ENCODE peak calls at places on chromosomes 3 and 15, in ten cellular contexts. One of them, this sample, is unnamed.

GRCh38 chr3:120028271-120029047 is 65.8 kb downstream of the GSK3B start:
- DNase-seq in lower lobe of right lung: no peak
- DNase-seq in heart left ventricle: no peak
- DNase-seq in fibroblast of mammary gland: no peak
- DNase-seq in testis: no peak
- DNase-seq in tibial nerve: no peak
- DNase-seq in spleen: no peak
- DNase-seq in endothelial cell of umbilical vein: no peak
- DNase-seq in choroid plexus epithelial cell: no peak
- DNase-seq in OCI-LY7: no peak
- DNase-seq in this sample: no peak

GRCh38 chr15:58537480-58537879 is 105.7 kb downstream of the LIPC start:
- DNase-seq in lower lobe of right lung: no peak
- DNase-seq in heart left ventricle: no peak
- DNase-seq in fibroblast of mammary gland: no peak
- DNase-seq in testis: no peak
- DNase-seq in tibial nerve: no peak
- DNase-seq in spleen: no peak
- DNase-seq in endothelial cell of umbilical vein: no peak
- DNase-seq in choroid plexus epithelial cell: no peak
- DNase-seq in OCI-LY7: no peak
- DNase-seq in this sample: no peak

GRCh38 chr3:157119369-157119951 is 40.5 kb downstream of the CCNL1 start:
- DNase-seq in lower lobe of right lung: no peak
- DNase-seq in heart left ventricle: no peak
- DNase-seq in fibroblast of mammary gland: no peak
- DNase-seq in testis: peak; percentile 25
- DNase-seq in tibial nerve: no peak
- DNase-seq in spleen: no peak
- DNase-seq in endothelial cell of umbilical vein: no peak
- DNase-seq in choroid plexus epithelial cell: no peak
- DNase-seq in OCI-LY7: no peak
- DNase-seq in this sample: no peak

GRCh38 chr3:134483195-134483890 is 2.4 kb downstream of the ANAPC13 start:
- DNase-seq in lower lobe of right lung: no peak
- DNase-seq in heart left ventricle: no peak
- DNase-seq in fibroblast of mammary gland: peak; percentile 84
- DNase-seq in testis: no peak
- DNase-seq in tibial nerve: no peak
- DNase-seq in spleen: no peak
- DNase-seq in endothelial cell of umbilical vein: peak; percentile 89
- DNase-seq in choroid plexus epithelial cell: peak; percentile 72
- DNase-seq in OCI-LY7: no peak
- DNase-seq in this sample: peak; percentile 86

GRCh38 chr3:109553573-109554371 is 216.4 kb upstream of the DPPA4 start:
- DNase-seq in lower lobe of right lung: no peak
- DNase-seq in heart left ventricle: no peak
- DNase-seq in fibroblast of mammary gland: no peak
- DNase-seq in testis: no peak
- DNase-seq in tibial nerve: no peak
- DNase-seq in spleen: no peak
- DNase-seq in endothelial cell of umbilical vein: no peak
- DNase-seq in choroid plexus epithelial cell: peak; percentile 1
- DNase-seq in OCI-LY7: no peak
- DNase-seq in this sample: peak; percentile 15

GRCh38 chr3:178986456-178986855 is 85.2 kb downstream of the ZMAT3 start:
- DNase-seq in lower lobe of right lung: no peak
- DNase-seq in heart left ventricle: no peak
- DNase-seq in fibroblast of mammary gland: no peak
- DNase-seq in testis: no peak
- DNase-seq in tibial nerve: no peak
- DNase-seq in spleen: no peak
- DNase-seq in endothelial cell of umbilical vein: no peak
- DNase-seq in choroid plexus epithelial cell: no peak
- DNase-seq in OCI-LY7: no peak
- DNase-seq in this sample: no peak

GRCh38 chr15:93862791-93863190 is 368.6 kb upstream of the MCTP2 start:
- DNase-seq in lower lobe of right lung: peak; percentile 58
- DNase-seq in heart left ventricle: no peak
- DNase-seq in fibroblast of mammary gland: no peak
- DNase-seq in testis: peak; percentile 37
- DNase-seq in tibial nerve: no peak
- DNase-seq in spleen: no peak
- DNase-seq in endothelial cell of umbilical vein: no peak
- DNase-seq in choroid plexus epithelial cell: no peak
- DNase-seq in OCI-LY7: no peak
- DNase-seq in this sample: no peak

GRCh38 chr3:179071161-179071568 is 444 bp downstream of the ZMAT3 start:
- DNase-seq in lower lobe of right lung: no peak
- DNase-seq in heart left ventricle: no peak
- DNase-seq in fibroblast of mammary gland: peak; percentile 36
- DNase-seq in testis: peak; percentile 60
- DNase-seq in tibial nerve: no peak
- DNase-seq in spleen: no peak
- DNase-seq in endothelial cell of umbilical vein: peak; percentile 57
- DNase-seq in choroid plexus epithelial cell: peak; percentile 62
- DNase-seq in OCI-LY7: peak; percentile 59
- DNase-seq in this sample: peak; percentile 42

GRCh38 chr3:163043074-163043473 is 1546.5 kb downstream of the OTOL1 start:
- DNase-seq in lower lobe of right lung: no peak
- DNase-seq in heart left ventricle: no peak
- DNase-seq in fibroblast of mammary gland: peak; percentile 24
- DNase-seq in testis: peak; percentile 32
- DNase-seq in tibial nerve: no peak
- DNase-seq in spleen: no peak
- DNase-seq in endothelial cell of umbilical vein: no peak
- DNase-seq in choroid plexus epithelial cell: peak; percentile 61
- DNase-seq in OCI-LY7: no peak
- DNase-seq in this sample: no peak
- TF ChIP-seq CTCF in lower lobe of right lung: no peak
- TF ChIP-seq CTCF in heart left ventricle: no peak
- TF ChIP-seq CTCF in fibroblast of mammary gland: peak; percentile 47
- TF ChIP-seq CTCF in testis: peak; percentile 27
- TF ChIP-seq CTCF in tibial nerve: no peak
- TF ChIP-seq CTCF in spleen: no peak
- TF ChIP-seq CTCF in endothelial cell of umbilical vein: no peak
- TF ChIP-seq CTCF in choroid plexus epithelial cell: peak; percentile 81
- TF ChIP-seq CTCF in OCI-LY7: no peak
- TF ChIP-seq CTCF in this sample: peak; percentile 24

DNA sequence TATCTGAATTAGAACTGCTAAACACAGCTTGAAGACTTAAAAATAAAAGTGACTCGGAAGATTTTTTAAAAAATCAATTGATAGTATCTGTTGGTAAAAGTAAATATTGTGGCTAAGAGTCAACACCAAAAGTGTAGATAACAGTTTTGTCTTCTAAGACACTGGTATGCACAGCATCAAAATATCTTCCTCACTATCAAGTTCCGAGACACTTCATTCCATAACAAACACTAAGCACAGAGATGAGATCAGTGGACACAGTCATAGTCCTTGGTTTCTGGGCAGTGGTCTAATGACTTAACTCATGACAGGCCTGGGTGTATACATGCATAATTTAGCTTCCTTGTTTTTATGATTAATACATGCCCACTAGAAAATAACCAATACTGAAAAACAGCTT is 63.2 kb downstream of the PXYLP1 start:
- DNase-seq in lower lobe of right lung: no peak
- DNase-seq in heart left ventricle: no peak
- DNase-seq in fibroblast of mammary gland: peak; percentile 88
- DNase-seq in testis: no peak
- DNase-seq in tibial nerve: no peak
- DNase-seq in spleen: no peak
- DNase-seq in endothelial cell of umbilical vein: peak; percentile 82
- DNase-seq in choroid plexus epithelial cell: peak; percentile 91
- DNase-seq in OCI-LY7: no peak
- DNase-seq in this sample: peak; percentile 64
- H3K4me3 ChIP-seq in lower lobe of right lung: peak overlapping the region; percentile 48
- H3K4me3 ChIP-seq in heart left ventricle: peak overlapping the region; percentile 17
- H3K4me3 ChIP-seq in fibroblast of mammary gland: peak overlapping the region; percentile 46
- H3K4me3 ChIP-seq in testis: peak overlapping the region; percentile 16
- H3K4me3 ChIP-seq in tibial nerve: peak overlapping the region; percentile 43
- H3K4me3 ChIP-seq in spleen: peak overlapping the region; percentile 40
- H3K4me3 ChIP-seq in endothelial cell of umbilical vein: peak overlapping the region; percentile 18
- H3K4me3 ChIP-seq in choroid plexus epithelial cell: peak overlapping the region; percentile 28
- H3K4me3 ChIP-seq in OCI-LY7: no peak overlapping the region
- H3K4me3 ChIP-seq in this sample: no peak overlapping the region

GRCh38 chr3:155741598-155741997 is 3.3 kb downstream of the PLCH1 start:
- DNase-seq in lower lobe of right lung: no peak
- DNase-seq in heart left ventricle: no peak
- DNase-seq in fibroblast of mammary gland: no peak
- DNase-seq in testis: no peak
- DNase-seq in tibial nerve: no peak
- DNase-seq in spleen: no peak
- DNase-seq in endothelial cell of umbilical vein: no peak
- DNase-seq in choroid plexus epithelial cell: no peak
- DNase-seq in OCI-LY7: no peak
- DNase-seq in this sample: no peak

GRCh38 chr3:155738580-155739076 is 6.2 kb downstream of the PLCH1 start:
- DNase-seq in lower lobe of right lung: no peak
- DNase-seq in heart left ventricle: no peak
- DNase-seq in fibroblast of mammary gland: no peak
- DNase-seq in testis: no peak
- DNase-seq in tibial nerve: no peak
- DNase-seq in spleen: no peak
- DNase-seq in endothelial cell of umbilical vein: no peak
- DNase-seq in choroid plexus epithelial cell: no peak
- DNase-seq in OCI-LY7: no peak
- DNase-seq in this sample: no peak

GRCh38 chr3:155741081-155741480 is 3.8 kb downstream of the PLCH1 start:
- DNase-seq in lower lobe of right lung: no peak
- DNase-seq in heart left ventricle: no peak
- DNase-seq in fibroblast of mammary gland: no peak
- DNase-seq in testis: no peak
- DNase-seq in tibial nerve: no peak
- DNase-seq in spleen: no peak
- DNase-seq in endothelial cell of umbilical vein: no peak
- DNase-seq in choroid plexus epithelial cell: no peak
- DNase-seq in OCI-LY7: no peak
- DNase-seq in this sample: no peak

GRCh38 chr3:155737844-155738460 is 6.9 kb downstream of the PLCH1 start:
- DNase-seq in lower lobe of right lung: no peak
- DNase-seq in heart left ventricle: no peak
- DNase-seq in fibroblast of mammary gland: no peak
- DNase-seq in testis: no peak
- DNase-seq in tibial nerve: no peak
- DNase-seq in spleen: no peak
- DNase-seq in endothelial cell of umbilical vein: no peak
- DNase-seq in choroid plexus epithelial cell: peak; percentile 10
- DNase-seq in OCI-LY7: no peak
- DNase-seq in this sample: no peak

DNA sequence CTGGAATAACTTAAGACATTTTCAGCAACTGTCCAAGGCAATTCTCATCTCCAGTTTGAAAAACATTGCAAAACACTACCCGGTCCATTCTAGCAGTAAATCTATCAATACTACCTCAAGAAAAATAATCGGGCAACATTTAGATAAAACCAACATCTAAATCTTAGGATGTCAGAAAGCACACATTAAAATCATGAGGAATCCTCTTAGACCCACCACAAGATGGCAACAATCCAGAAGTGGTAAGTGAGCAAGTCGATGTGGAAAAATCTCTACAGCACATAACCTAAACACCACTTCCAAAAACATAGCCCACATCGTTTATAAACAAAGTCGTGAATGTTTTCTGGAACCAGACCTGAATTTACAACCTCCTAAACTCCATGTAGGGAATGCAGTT is 5.7 kb downstream of the PLCH1 start:
- DNase-seq in lower lobe of right lung: no peak
- DNase-seq in heart left ventricle: no peak
- DNase-seq in fibroblast of mammary gland: peak; percentile 12
- DNase-seq in testis: no peak
- DNase-seq in tibial nerve: no peak
- DNase-seq in spleen: no peak
- DNase-seq in endothelial cell of umbilical vein: no peak
- DNase-seq in choroid plexus epithelial cell: peak; percentile 31
- DNase-seq in OCI-LY7: peak; percentile 26
- DNase-seq in this sample: no peak
- TF ChIP-seq CTCF in lower lobe of right lung: no peak
- TF ChIP-seq CTCF in heart left ventricle: no peak
- TF ChIP-seq CTCF in fibroblast of mammary gland: no peak
- TF ChIP-seq CTCF in testis: no peak
- TF ChIP-seq CTCF in tibial nerve: no peak
- TF ChIP-seq CTCF in spleen: no peak
- TF ChIP-seq CTCF in endothelial cell of umbilical vein: no peak
- TF ChIP-seq CTCF in choroid plexus epithelial cell: no peak
- TF ChIP-seq CTCF in OCI-LY7: peak; percentile 57
- TF ChIP-seq CTCF in this sample: no peak

GRCh38 chr3:43093974-43094373 is 11.9 kb downstream of the POMGNT2 start:
- DNase-seq in lower lobe of right lung: no peak
- DNase-seq in heart left ventricle: no peak
- DNase-seq in fibroblast of mammary gland: no peak
- DNase-seq in testis: no peak
- DNase-seq in tibial nerve: no peak
- DNase-seq in spleen: no peak
- DNase-seq in endothelial cell of umbilical vein: no peak
- DNase-seq in choroid plexus epithelial cell: no peak
- DNase-seq in OCI-LY7: no peak
- DNase-seq in this sample: no peak

GRCh38 chr3:43093006-43093405 is 12.9 kb downstream of the POMGNT2 start:
- DNase-seq in lower lobe of right lung: no peak
- DNase-seq in heart left ventricle: no peak
- DNase-seq in fibroblast of mammary gland: no peak
- DNase-seq in testis: no peak
- DNase-seq in tibial nerve: no peak
- DNase-seq in spleen: no peak
- DNase-seq in endothelial cell of umbilical vein: no peak
- DNase-seq in choroid plexus epithelial cell: no peak
- DNase-seq in OCI-LY7: no peak
- DNase-seq in this sample: no peak

GRCh38 chr3:43089081-43089480 is 16.8 kb downstream of the POMGNT2 start:
- DNase-seq in lower lobe of right lung: no peak
- DNase-seq in heart left ventricle: no peak
- DNase-seq in fibroblast of mammary gland: no peak
- DNase-seq in testis: no peak
- DNase-seq in tibial nerve: no peak
- DNase-seq in spleen: no peak
- DNase-seq in endothelial cell of umbilical vein: no peak
- DNase-seq in choroid plexus epithelial cell: no peak
- DNase-seq in OCI-LY7: no peak
- DNase-seq in this sample: no peak

GRCh38 chr3:43090238-43090637 is 15.6 kb downstream of the POMGNT2 start:
- DNase-seq in lower lobe of right lung: no peak
- DNase-seq in heart left ventricle: no peak
- DNase-seq in fibroblast of mammary gland: no peak
- DNase-seq in testis: no peak
- DNase-seq in tibial nerve: no peak
- DNase-seq in spleen: no peak
- DNase-seq in endothelial cell of umbilical vein: no peak
- DNase-seq in choroid plexus epithelial cell: no peak
- DNase-seq in OCI-LY7: no peak
- DNase-seq in this sample: no peak

DNA sequence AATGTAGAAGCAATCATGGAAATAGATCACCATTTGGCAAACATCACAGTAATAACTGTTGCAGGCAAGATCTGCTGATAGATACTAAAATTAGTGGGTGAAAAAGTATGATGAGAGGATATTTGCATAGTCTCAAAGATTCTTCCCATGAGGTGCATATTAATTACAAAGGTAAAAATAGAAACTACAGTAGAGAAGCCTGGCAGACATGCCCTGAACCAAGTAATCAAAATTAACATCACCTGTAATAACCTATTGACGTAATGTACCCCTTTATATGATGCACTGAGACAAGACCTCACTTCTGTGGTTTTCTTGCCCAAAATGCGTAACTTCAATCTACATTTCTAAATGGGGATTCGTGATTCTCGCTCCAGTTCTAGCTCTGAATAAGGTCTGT is 14.4 kb downstream of the POMGNT2 start:
- DNase-seq in lower lobe of right lung: no peak
- DNase-seq in heart left ventricle: no peak
- DNase-seq in fibroblast of mammary gland: no peak
- DNase-seq in testis: no peak
- DNase-seq in tibial nerve: no peak
- DNase-seq in spleen: no peak
- DNase-seq in endothelial cell of umbilical vein: no peak
- DNase-seq in choroid plexus epithelial cell: no peak
- DNase-seq in OCI-LY7: no peak
- DNase-seq in this sample: no peak
- H3K4me3 ChIP-seq in lower lobe of right lung: no peak overlapping the region
- H3K4me3 ChIP-seq in heart left ventricle: no peak overlapping the region
- H3K4me3 ChIP-seq in fibroblast of mammary gland: no peak overlapping the region
- H3K4me3 ChIP-seq in testis: no peak overlapping the region
- H3K4me3 ChIP-seq in tibial nerve: no peak overlapping the region
- H3K4me3 ChIP-seq in spleen: no peak overlapping the region
- H3K4me3 ChIP-seq in endothelial cell of umbilical vein: no peak overlapping the region
- H3K4me3 ChIP-seq in choroid plexus epithelial cell: no peak overlapping the region
- H3K4me3 ChIP-seq in OCI-LY7: no peak overlapping the region
- H3K4me3 ChIP-seq in this sample: no peak overlapping the region